ENCODE peak calls at places on chromosome 1, in six cellular contexts. Y is IMR-90, C is psoas muscle, V is left ventricle myocardium inferior, L is spleen, H is adrenal gland. F is an unnamed sample.

GRCh38 chr1:150981177-150981804 is 801 bp upstream of the ANXA9 start:
- DNase-seq in Y (no peak), H (no peak), L (no peak), C (no peak), V (no peak), F (no peak)

GRCh38 chr1:41319106-41319755 is 42.0 kb upstream of the FOXO6 start:
- DNase-seq in Y (no peak), H (peak; percentile 68), L (no peak), C (no peak), V (no peak), F (no peak)

GRCh38 chr1:153626929-153627796 is at the start of gene S100A13:
- DNase-seq in L (peak; percentile 85), V (peak; percentile 72), C (peak; percentile 85), H (peak; percentile 93), Y (peak; percentile 96), F (no peak)

GRCh38 chr1:228087771-228088251 is 5.3 kb downstream of the ARF1 start:
- DNase-seq in V (peak; percentile 26), L (peak; percentile 80), C (peak; percentile 33), H (peak; percentile 68), Y (peak; percentile 65), F (peak; percentile 23)

GRCh38 chr1:242828828-242829227 is 304.3 kb upstream of the PLD5 start:
- DNase-seq in Y (no peak), C (no peak), L (no peak), H (no peak), V (no peak), F (no peak)

GRCh38 chr1:91764471-91765115 is 121.4 kb downstream of the TGFBR3 start:
- DNase-seq in V (no peak), Y (no peak), C (no peak), L (no peak), H (no peak), F (no peak)

GRCh38 chr1:32138965-32139364 is 31.1 kb downstream of the KPNA6 start:
- DNase-seq in V (no peak), C (no peak), L (no peak), H (no peak), Y (peak; percentile 55), F (no peak)

GRCh38 chr1:51519857-51520699 is 1.0 kb upstream of the EPS15 start:
- DNase-seq in H (peak; percentile 64), L (no peak), Y (peak; percentile 86), V (no peak), C (no peak), F (no peak)

GRCh38 chr1:29677028-29678024 is 441.0 kb downstream of the PTPRU start:
- DNase-seq in L (no peak), C (no peak), Y (no peak), V (no peak), H (no peak), F (no peak)

GRCh38 chr1:97646071-97646470 is 274.8 kb downstream of the DPYD start:
- DNase-seq in V (no peak), H (no peak), C (no peak), Y (no peak), L (no peak), F (no peak)

GRCh38 chr1:208107415-208107814 is 136.8 kb downstream of the PLXNA2 start:
- DNase-seq in Y (no peak), V (no peak), C (no peak), H (no peak), L (no peak), F (no peak)

GRCh38 chr1:86776108-86776507 is 71.7 kb downstream of the SH3GLB1 start:
- DNase-seq in L (no peak), V (no peak), C (no peak), Y (no peak), H (no peak), F (no peak)

GRCh38 chr1:109208847-109209463 is 4.8 kb upstream of the SARS1 start:
- DNase-seq in C (no peak), L (no peak), V (no peak), Y (peak; percentile 53), H (no peak), F (no peak)

GRCh38 chr1:244730153-244730933 is 77.4 kb downstream of the DESI2 start:
- DNase-seq in L (peak; percentile 84), Y (peak; percentile 49), C (peak; percentile 43), H (peak; percentile 45), V (peak; percentile 33), F (no peak)

GRCh38 chr1:235843458-235843857 is 23.2 kb downstream of the LYST start:
- DNase-seq in L (no peak), C (no peak), Y (peak; percentile 68), H (no peak), V (no peak), F (no peak)

GRCh38 chr1:218945050-218945449 is 228.6 kb upstream of the LYPLAL1 start:
- DNase-seq in V (no peak), L (no peak), H (no peak), C (no peak), Y (peak; percentile 36), F (no peak)

GRCh38 chr1:66405046-66405445 is 128.9 kb upstream of the SGIP1 start:
- DNase-seq in C (no peak), V (no peak), H (no peak), Y (peak; percentile 50), L (no peak), F (no peak)

GRCh38 chr1:157404063-157404501 is 148.2 kb downstream of the FCRL5 start:
- DNase-seq in H (no peak), Y (no peak), C (no peak), L (no peak), V (no peak), F (no peak)

GRCh38 chr1:108742268-108742667 is 4.2 kb upstream of the STXBP3 start:
- DNase-seq in C (no peak), Y (no peak), V (no peak), L (no peak), H (no peak), F (no peak)

GRCh38 chr1:161038523-161039153 is at the start of gene TSTD1:
- DNase-seq in L (peak; percentile 96), V (peak; percentile 52), C (peak; percentile 61), Y (no peak), H (peak; percentile 78), F (peak; percentile 84)
- H3K27ac ChIP-seq in L (peak within 1 kb of the TSS; percentile 77), V (peak within 1 kb of the TSS; percentile 12), C (no peak within 1 kb of the TSS), Y (no peak within 1 kb of the TSS), H (no peak within 1 kb of the TSS), F (peak within 1 kb of the TSS; percentile 88)

GRCh38 chr1:43360616-43361015 is 1.8 kb downstream of the CDC20 start:
- DNase-seq in H (no peak), C (no peak), Y (no peak), L (no peak), V (no peak), F (no peak)
- H3K4me3 ChIP-seq in H (no peak overlapping the region), C (no peak overlapping the region), Y (no peak overlapping the region), L (no peak overlapping the region), V (no peak overlapping the region), F (no peak overlapping the region)

GRCh38 chr1:35264861-35265260 is 3.6 kb upstream of the ZMYM4 start:
- DNase-seq in L (no peak), Y (peak; percentile 35), V (no peak), H (peak; percentile 31), C (no peak), F (no peak)
- H3K27ac ChIP-seq in L (peak overlapping the region; percentile 71), Y (peak overlapping the region; percentile 25), V (peak overlapping the region; percentile 40), H (no peak overlapping the region), C (no peak overlapping the region), F (no peak overlapping the region)

DNA sequence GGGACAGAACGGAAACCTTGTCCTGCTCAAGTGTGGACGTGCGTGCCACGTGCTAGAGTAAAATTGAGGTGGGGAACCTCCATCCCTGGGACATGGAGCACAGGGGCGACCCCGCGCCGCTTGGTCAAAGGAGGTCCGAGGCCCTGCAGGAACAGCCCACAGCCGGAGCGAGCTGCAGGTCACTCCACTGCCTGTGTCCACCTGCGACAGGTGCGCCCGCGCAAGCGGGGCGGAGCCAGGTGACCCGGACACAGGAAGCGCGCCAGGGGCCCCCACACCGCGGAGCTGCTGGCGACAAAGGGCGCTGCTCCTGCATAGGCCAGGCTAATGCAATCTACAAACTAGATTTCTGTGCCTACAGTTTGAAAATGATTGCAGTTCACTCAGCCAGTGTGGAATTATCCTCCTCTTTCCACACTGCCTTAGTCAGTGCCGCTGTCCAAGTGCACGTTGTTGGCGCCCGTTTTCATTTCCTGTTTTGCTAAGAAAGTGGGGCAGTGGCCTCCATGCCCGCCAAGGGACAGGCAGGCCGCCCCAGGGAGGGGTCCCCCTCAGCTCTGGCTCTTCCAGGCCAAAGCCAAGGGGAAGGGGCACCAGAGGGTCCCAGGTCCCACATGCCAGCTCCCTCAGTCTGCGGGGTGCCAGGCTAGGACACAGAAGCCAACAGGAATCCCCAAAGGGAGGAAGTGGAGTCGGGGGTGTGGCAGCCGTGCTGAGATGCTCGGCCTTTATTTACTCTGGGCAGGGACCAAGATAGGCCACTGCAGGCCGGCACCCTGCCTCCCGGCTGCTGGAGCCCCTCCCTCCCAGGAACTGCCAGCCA is 4.3 kb upstream of the NADK start:
- DNase-seq in H (peak; percentile 67), C (peak; percentile 72), L (peak; percentile 89), V (peak; percentile 70), Y (peak; percentile 54), F (no peak)
- H3K4me3 ChIP-seq in H (peak overlapping the region; percentile 7), C (peak overlapping the region; percentile 45), L (peak overlapping the region; percentile 24), V (peak overlapping the region; percentile 53), Y (no peak overlapping the region), F (peak overlapping the region; percentile 38)

F was measured in effector memory CD4-positive, alpha-beta T cell.